ENCODE peak calls at places on chromosomes 1 and 21, in ten cellular contexts. G, C, V, D, B, Q, T, E, K and F are unnamed samples.

GRCh38 chr1:177209357-177209756 is 38.6 kb downstream of the BRINP2 start:
- DNase-seq in V (peak; percentile 78), K (peak; percentile 83), D (peak; percentile 18), E (peak; percentile 100), B (peak; percentile 89), G (peak; percentile 75), C (peak; percentile 97), T (peak; percentile 100), Q (peak; percentile 51), F (peak; percentile 100)

GRCh38 chr1:212987702-212988322 is 27.9 kb downstream of the ANGEL2 start:
- DNase-seq in V (no peak), E (peak; percentile 65), B (no peak), G (no peak), K (no peak), D (no peak), T (peak; percentile 58), Q (no peak), C (no peak), F (peak; percentile 73)

GRCh38 chr1:247390996-247391395 is 25.0 kb upstream of the NLRP3 start:
- DNase-seq in K (no peak), T (no peak), C (no peak), D (no peak), V (no peak), Q (no peak), E (no peak), B (no peak), G (no peak), F (no peak)

GRCh38 chr21:17931080-17931479 is 111.9 kb upstream of the C21orf91 start:
- DNase-seq in E (no peak), B (no peak), G (no peak), V (no peak), T (no peak), D (no peak), K (no peak), Q (no peak), C (no peak), F (no peak)

GRCh38 chr1:223298706-223299105 is 65.3 kb downstream of the SUSD4 start:
- DNase-seq in D (no peak), B (no peak), K (no peak), T (no peak), E (no peak), G (no peak), Q (no peak), C (no peak), V (no peak), F (no peak)

GRCh38 chr21:28768753-28769152 is 223.9 kb downstream of the LTN1 start:
- DNase-seq in C (no peak), G (no peak), D (no peak), B (no peak), V (no peak), E (no peak), K (no peak), T (no peak), Q (no peak), F (no peak)

GRCh38 chr1:214823311-214824117 is 220.5 kb downstream of the CENPF start:
- DNase-seq in E (no peak), C (no peak), B (no peak), K (no peak), T (no peak), G (no peak), V (no peak), Q (no peak), D (no peak), F (no peak)

GRCh38 chr1:240189386-240189989 is 97.8 kb downstream of the FMN2 start:
- DNase-seq in K (no peak), E (peak; percentile 45), G (no peak), D (no peak), B (peak; percentile 73), C (no peak), V (no peak), T (peak; percentile 68), Q (no peak), F (peak; percentile 54)

GRCh38 chr1:53376742-53377437 is 49.0 kb upstream of the LRP8 start:
- DNase-seq in G (no peak), Q (no peak), B (no peak), D (no peak), V (peak; percentile 35), E (no peak), T (no peak), K (peak; percentile 59), C (no peak), F (no peak)

GRCh38 chr1:201104141-201104540 is 8.1 kb downstream of the CACNA1S start:
- DNase-seq in B (peak; percentile 27), G (no peak), C (no peak), E (no peak), V (no peak), K (no peak), D (no peak), Q (no peak), T (no peak), F (no peak)

GRCh38 chr1:21665711-21666571 is 3.2 kb downstream of the RAP1GAP start:
- DNase-seq in G (no peak), Q (peak; percentile 69), C (no peak), B (no peak), K (no peak), T (peak; percentile 31), V (peak; percentile 53), E (peak; percentile 20), D (no peak), F (peak; percentile 26)

DNA sequence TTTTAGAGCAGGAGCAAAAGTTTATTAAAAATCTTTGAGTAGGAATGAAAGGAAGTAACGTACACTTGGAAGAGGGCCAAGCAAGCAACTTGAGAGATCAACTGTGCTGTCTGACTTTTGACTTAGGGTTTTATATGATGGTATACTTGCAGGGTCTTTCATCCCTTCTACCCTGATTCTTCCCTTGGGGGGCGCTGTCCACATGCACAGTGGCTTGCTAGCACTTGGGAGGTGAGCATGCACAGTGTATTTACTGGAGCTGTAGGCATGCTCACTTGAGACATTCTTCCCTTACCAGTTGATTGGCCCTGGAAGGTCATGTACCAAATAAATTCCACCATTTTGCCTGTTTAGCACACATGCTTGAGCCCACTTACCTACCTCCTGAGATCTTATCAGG is 1001.3 kb upstream of the ADGRL2 start:
- DNase-seq in C (no peak), V (no peak), T (no peak), K (no peak), B (no peak), G (no peak), D (no peak), E (no peak), Q (no peak), F (no peak)
- TF ChIP-seq CTCF in C (peak; percentile 33), V (no peak), T (no peak), K (no peak), B (no peak), G (no peak), D (no peak), E (no peak), Q (no peak), F (no peak)

DNA sequence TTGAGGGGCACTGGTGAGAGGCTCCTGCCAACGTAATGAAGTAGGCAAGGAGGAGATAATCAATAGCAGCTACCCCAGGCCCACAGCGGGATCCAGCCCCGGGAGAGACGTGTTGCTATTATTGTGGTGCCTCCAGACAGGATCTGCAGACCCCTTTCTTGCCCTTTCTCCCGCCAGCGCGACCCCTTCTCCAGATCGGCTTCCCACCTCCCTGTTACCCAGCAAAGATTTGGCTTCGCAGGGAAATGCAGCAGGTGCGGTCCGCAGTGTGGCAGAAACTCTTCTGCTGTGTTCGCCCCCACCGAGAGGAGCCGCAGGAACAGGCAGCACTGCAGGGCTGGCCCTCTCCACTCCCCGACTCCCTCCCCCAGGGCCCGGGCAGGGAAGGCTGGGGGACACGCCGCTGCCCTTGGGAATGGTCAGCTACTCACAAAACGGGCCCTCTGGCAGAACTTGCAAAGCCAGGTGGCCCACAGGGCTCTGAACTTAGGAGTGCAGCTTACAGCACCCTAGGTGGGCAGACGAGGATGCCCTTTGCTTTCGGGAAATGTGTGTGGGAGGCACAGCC is 1.6 kb upstream of the KCNA2 start:
- DNase-seq in E (no peak), V (no peak), G (no peak), K (no peak), Q (no peak), T (no peak), D (no peak), B (no peak), C (no peak), F (no peak)
- H3K4me3 ChIP-seq in E (no peak overlapping the region), V (peak overlapping the region; percentile 58), G (peak overlapping the region; percentile 68), K (no peak overlapping the region), Q (peak overlapping the region; percentile 74), T (no peak overlapping the region), D (peak overlapping the region; percentile 58), B (no peak overlapping the region), C (no peak overlapping the region), F (no peak overlapping the region)

GRCh38 chr1:111813440-111814304 is 58.0 kb downstream of the DDX20 start:
- DNase-seq in G (no peak), K (no peak), T (no peak), Q (no peak), B (no peak), C (no peak), E (no peak), D (no peak), V (no peak), F (no peak)
- TF ChIP-seq CTCF in G (no peak), K (no peak), T (no peak), Q (peak; percentile 28), B (no peak), C (peak; percentile 17), E (no peak), D (no peak), V (no peak), F (no peak)

GRCh38 chr1:171243878-171244277 is 4.4 kb upstream of the FMO1 start:
- DNase-seq in E (no peak), D (no peak), G (no peak), K (no peak), Q (no peak), V (no peak), C (no peak), B (no peak), T (no peak), F (no peak)
- H3K4me3 ChIP-seq in E (no peak overlapping the region), D (no peak overlapping the region), G (no peak overlapping the region), K (no peak overlapping the region), Q (no peak overlapping the region), V (no peak overlapping the region), C (no peak overlapping the region), B (no peak overlapping the region), T (no peak overlapping the region), F (no peak overlapping the region)

DNA sequence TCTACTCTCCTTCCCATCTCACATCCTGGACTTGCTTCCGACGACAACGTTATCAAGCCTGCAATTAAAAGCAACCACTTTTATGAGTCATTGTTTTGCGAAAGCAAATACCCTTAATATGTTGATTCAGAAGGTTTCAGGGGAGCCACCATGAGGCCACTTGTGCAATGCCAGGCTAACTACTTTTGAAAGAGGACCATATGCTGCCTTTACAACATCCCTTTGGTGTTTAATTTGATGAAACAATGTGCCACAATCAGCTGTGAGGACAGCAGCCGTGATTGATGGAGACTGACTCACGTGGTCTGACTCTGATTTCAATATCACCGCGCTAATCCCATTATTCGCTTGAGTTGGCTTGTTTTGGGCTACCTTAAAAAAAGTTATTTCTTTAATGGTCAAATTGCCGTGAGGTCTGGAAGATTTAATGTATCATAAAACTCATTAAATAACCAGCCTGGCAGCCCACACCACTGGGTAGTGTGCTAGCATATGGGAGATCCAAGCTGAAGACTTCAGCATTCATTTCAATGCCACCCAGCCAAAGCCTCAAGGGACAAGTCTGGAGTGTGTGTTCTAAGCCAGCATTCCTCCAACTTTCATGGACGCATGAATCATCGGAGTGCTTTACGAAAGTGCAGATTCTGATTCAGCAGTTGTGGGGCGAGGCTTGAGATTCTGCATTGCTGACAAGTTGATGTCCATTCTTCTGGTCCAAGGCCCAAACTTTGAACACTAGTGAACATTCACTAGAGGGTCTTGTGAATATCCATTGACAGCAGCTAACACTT is 73.3 kb upstream of the PAXBP1 start:
- DNase-seq in B (peak; percentile 19), E (peak; percentile 79), G (no peak), K (no peak), V (no peak), C (no peak), D (no peak), Q (no peak), T (peak; percentile 74), F (peak; percentile 98)
- TF ChIP-seq CTCF in B (no peak), E (peak; percentile 10), G (no peak), K (no peak), V (no peak), C (peak; percentile 37), D (no peak), Q (no peak), T (peak; percentile 18), F (peak; percentile 37)